ENCODE peak calls at places on chromosomes 16 and 17, in ten cellular contexts. R, K, L, W, O, N, Q, J, C and V are unnamed samples.

GRCh38 chr16:2253293-2253692 is 1.9 kb upstream of the ECI1 start:
- DNase-seq in L (no peak), N (no peak), C (no peak), O (no peak), K (no peak), J (no peak), Q (no peak), R (no peak), W (no peak), V (no peak)

GRCh38 chr16:87201052-87201451 is 116.1 kb downstream of the C16orf95 start:
- DNase-seq in C (peak), O (peak), R (no peak), W (no peak), N (peak), J (no peak), L (peak), K (no peak), Q (no peak), V (no peak)

GRCh38 chr17:57915980-57916757 is 39.0 kb downstream of the CUEDC1 start:
- DNase-seq in L (no peak), J (no peak), N (no peak), O (no peak), C (no peak), W (no peak), R (no peak), Q (no peak), K (no peak), V (no peak)

GRCh38 chr17:62627904-62628603 is 584 bp downstream of the MRC2 start:
- DNase-seq in R (no peak), C (no peak), N (peak), K (no peak), O (peak), Q (peak), J (no peak), W (no peak), L (peak), V (no peak)

GRCh38 chr17:12070561-12070960 is 49.9 kb downstream of the MAP2K4 start:
- DNase-seq in C (no peak), W (no peak), N (no peak), J (no peak), K (no peak), L (peak), R (no peak), O (peak), Q (no peak), V (no peak)

GRCh38 chr16:85523602-85524364 is 89.3 kb upstream of the GSE1 start:
- DNase-seq in W (no peak), C (no peak), J (no peak), N (no peak), K (no peak), R (no peak), Q (no peak), O (peak), L (peak), V (no peak)

GRCh38 chr16:55542459-55543082 is 23.9 kb upstream of the CAPNS2 start:
- DNase-seq in N (peak), J (no peak), R (no peak), C (no peak), O (peak), W (no peak), L (peak), K (no peak), Q (no peak), V (no peak)

GRCh38 chr17:31008374-31009035 is 37.7 kb downstream of the RNF135 start:
- DNase-seq in J (peak), N (peak), Q (peak), L (peak), O (peak), R (no peak), C (no peak), K (peak), W (no peak), V (peak)

GRCh38 chr16:29994613-29995329 is 646 bp downstream of the HIRIP3 start:
- DNase-seq in R (no peak), K (no peak), Q (no peak), N (peak), W (no peak), O (peak), J (peak), L (peak), C (no peak), V (peak)

GRCh38 chr16:53159781-53160436 is 105.1 kb downstream of the CHD9 start:
- DNase-seq in K (peak), R (peak), L (peak), C (no peak), W (no peak), Q (peak), J (no peak), N (peak), O (peak), V (no peak)

GRCh38 chr16:85514601-85515318 is 98.4 kb upstream of the GSE1 start:
- DNase-seq in O (peak), L (peak), C (peak), J (no peak), K (no peak), Q (no peak), W (no peak), R (peak), N (no peak), V (no peak)

GRCh38 chr17:7974638-7975131 is 27.7 kb upstream of the GUCY2D start:
- DNase-seq in R (no peak), C (no peak), L (no peak), J (no peak), Q (no peak), K (no peak), W (no peak), O (no peak), N (no peak), V (no peak)

GRCh38 chr17:55635253-55635766 is 87.4 kb downstream of the TMEM100 start:
- DNase-seq in N (peak), J (no peak), C (no peak), L (no peak), R (no peak), K (no peak), Q (no peak), O (no peak), W (no peak), V (no peak)

GRCh38 chr16:30085820-30086219 is 5.9 kb downstream of the TBX6 start:
- DNase-seq in K (no peak), C (no peak), W (no peak), Q (no peak), J (no peak), R (no peak), L (no peak), N (no peak), O (no peak), V (no peak)

GRCh38 chr17:6392609-6393367 is 42.1 kb downstream of the AIPL1 start:
- DNase-seq in K (no peak), O (no peak), W (no peak), N (no peak), Q (no peak), L (peak), J (no peak), C (no peak), R (no peak), V (no peak)

GRCh38 chr17:82718986-82719685 is 2.6 kb downstream of the FN3KRP start:
- DNase-seq in C (no peak), W (no peak), N (no peak), K (no peak), Q (no peak), R (no peak), O (no peak), J (peak), L (no peak), V (no peak)

GRCh38 chr16:88533381-88533831 is 36.8 kb upstream of the ZC3H18 start:
- DNase-seq in W (no peak), K (no peak), C (no peak), J (no peak), L (peak), Q (no peak), N (no peak), O (peak), R (no peak), V (no peak)

GRCh38 chr17:979539-980405 is at the start of gene NXN:
- DNase-seq in C (peak), J (peak), O (peak), N (peak), K (peak), L (peak), W (peak), R (no peak), Q (peak), V (peak)

GRCh38 chr17:37478187-37478586 is 11.5 kb upstream of the DUSP14 start:
- DNase-seq in Q (no peak), W (no peak), J (no peak), O (no peak), L (no peak), R (no peak), C (peak), K (no peak), N (no peak), V (no peak)

GRCh38 chr17:78679495-78680395 is 102.3 kb downstream of the CYTH1 start:
- DNase-seq in O (no peak), C (no peak), L (no peak), W (no peak), Q (no peak), R (no peak), K (no peak), J (no peak), N (no peak), V (no peak)

GRCh38 chr16:76222853-76223252 is 54.3 kb upstream of the CNTNAP4 start:
- DNase-seq in K (no peak), O (no peak), N (no peak), W (no peak), R (no peak), C (no peak), Q (no peak), J (no peak), L (no peak), V (no peak)

GRCh38 chr17:65027305-65027704 is 29.2 kb downstream of the GNA13 start:
- DNase-seq in L (peak), Q (peak), N (peak), W (no peak), C (no peak), J (no peak), O (peak), K (no peak), R (peak), V (peak)

GRCh38 chr17:45318561-45319230 is 1.9 kb upstream of the MAP3K14 start:
- DNase-seq in J (no peak), W (no peak), N (no peak), Q (no peak), K (no peak), C (no peak), R (no peak), O (no peak), L (no peak), V (no peak)

GRCh38 chr17:55391764-55392467 is 29.7 kb downstream of the MMD start:
- DNase-seq in R (no peak), C (no peak), O (no peak), K (no peak), L (no peak), N (no peak), J (no peak), W (no peak), Q (no peak), V (no peak)

GRCh38 chr17:50177983-50178834 is 12.4 kb downstream of the SGCA start:
- DNase-seq in Q (peak), C (peak), W (peak), O (peak), K (peak), J (peak), R (peak), L (peak), N (peak), V (peak)

GRCh38 chr16:57531635-57532220 is 4.6 kb downstream of the CCDC102A start:
- DNase-seq in N (no peak), O (no peak), L (no peak), W (no peak), C (no peak), Q (no peak), J (no peak), K (no peak), R (no peak), V (no peak)

GRCh38 chr16:2751577-2752034 is 832 bp upstream of the SRRM2 start:
- DNase-seq in K (no peak), R (peak), W (no peak), J (peak), O (no peak), Q (no peak), L (peak), N (no peak), C (no peak), V (no peak)

GRCh38 chr16:15494231-15494630 is 59.8 kb downstream of the BMERB1 start:
- DNase-seq in C (no peak), K (no peak), N (no peak), J (no peak), W (no peak), L (peak), R (peak), O (peak), Q (no peak), V (no peak)

GRCh38 chr17:10105513-10106001 is 92.8 kb downstream of the GAS7 start:
- DNase-seq in W (no peak), N (no peak), R (no peak), J (no peak), L (peak), C (no peak), O (no peak), Q (no peak), K (no peak), V (no peak)

GRCh38 chr17:71329310-71330098 is 791.3 kb upstream of the SOX9 start:
- DNase-seq in K (no peak), C (no peak), O (no peak), J (no peak), Q (no peak), L (peak), N (no peak), R (no peak), W (no peak), V (no peak)

GRCh38 chr17:28008526-28008925 is 34.0 kb upstream of the NLK start:
- DNase-seq in K (peak), O (peak), N (peak), W (no peak), C (no peak), L (peak), R (peak), Q (no peak), J (no peak), V (no peak)

GRCh38 chr16:4944333-4945281 is 7.7 kb upstream of the PPL start:
- DNase-seq in N (peak), L (peak), J (peak), K (no peak), R (peak), W (peak), O (peak), C (peak), Q (no peak), V (no peak)
- H3K27ac ChIP-seq in N (peak), L (peak), J (peak), K (no peak), R (peak), W (peak), O (peak), C (no peak), Q (no peak), V (no peak)

DNA sequence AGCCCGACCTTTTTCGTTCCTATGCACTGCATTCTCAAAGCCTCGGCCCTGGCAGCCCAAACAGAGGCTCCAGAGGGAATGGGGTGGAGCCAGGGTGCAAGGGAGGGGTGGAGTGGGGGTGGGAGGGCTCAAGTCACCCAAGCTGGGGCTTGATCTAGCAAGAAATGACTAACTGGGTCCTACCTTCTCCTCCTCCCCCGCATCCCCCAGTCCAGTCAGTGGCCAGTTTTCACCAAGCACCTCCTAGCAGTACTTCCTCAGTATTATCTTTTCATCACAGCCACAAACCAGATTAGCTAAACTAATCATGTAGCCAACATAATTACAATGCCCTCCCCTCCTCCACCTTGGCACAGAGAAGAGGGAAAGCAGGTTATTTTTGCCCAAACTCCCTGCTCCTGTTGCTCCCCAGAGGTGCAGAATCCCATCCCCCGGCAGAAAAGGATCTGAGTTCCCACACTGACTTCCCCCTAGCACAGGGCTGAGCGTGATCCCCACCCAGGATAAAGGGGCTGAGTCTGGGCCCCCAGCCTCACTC is 2.2 kb downstream of the JUP start:
- DNase-seq in K (no peak), R (peak), J (no peak), C (no peak), N (peak), L (peak), O (peak), Q (no peak), W (no peak), V (no peak)
- H3K27ac ChIP-seq in K (no peak), R (peak), J (peak), C (no peak), N (no peak), L (no peak), O (no peak), Q (peak), W (peak), V (no peak)

DNA sequence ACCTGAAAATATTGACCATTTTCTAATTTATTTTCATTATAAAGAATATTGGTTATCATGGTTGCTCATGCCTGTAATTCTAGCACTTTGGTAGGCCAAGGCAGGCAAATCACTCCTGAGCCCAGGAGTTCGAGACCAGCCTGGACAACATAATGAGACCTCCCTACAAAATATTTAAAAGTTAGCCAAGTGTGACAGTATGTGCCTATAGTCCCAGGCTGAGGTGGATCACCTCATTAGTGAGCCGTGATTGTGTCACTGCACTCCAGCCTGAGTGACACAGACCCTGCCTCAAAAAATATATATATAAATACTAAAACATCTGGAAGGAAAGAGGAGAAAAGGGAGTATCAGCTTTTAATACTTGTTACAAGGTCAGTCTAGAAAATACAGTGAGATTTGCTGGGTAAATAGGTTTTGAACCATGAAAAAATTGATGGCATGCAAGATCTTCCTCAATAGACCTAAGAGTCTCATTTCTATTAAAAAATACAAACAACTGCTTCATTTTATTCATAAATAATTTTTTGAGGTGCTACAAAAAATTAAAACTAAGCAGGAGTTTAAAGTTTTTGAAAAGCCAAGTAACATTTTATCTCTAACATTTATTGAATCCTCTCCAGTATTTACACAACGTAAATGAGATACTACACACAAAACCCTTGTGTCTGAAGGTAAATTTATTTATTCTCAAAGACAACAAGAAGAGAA is 47.7 kb downstream of the TUBD1 start:
- DNase-seq in C (no peak), Q (no peak), N (peak), L (peak), K (no peak), R (no peak), W (no peak), J (no peak), O (peak), V (no peak)
- H3K27ac ChIP-seq in C (no peak), Q (no peak), N (peak), L (peak), K (peak), R (peak), W (peak), J (peak), O (peak), V (no peak)

DNA sequence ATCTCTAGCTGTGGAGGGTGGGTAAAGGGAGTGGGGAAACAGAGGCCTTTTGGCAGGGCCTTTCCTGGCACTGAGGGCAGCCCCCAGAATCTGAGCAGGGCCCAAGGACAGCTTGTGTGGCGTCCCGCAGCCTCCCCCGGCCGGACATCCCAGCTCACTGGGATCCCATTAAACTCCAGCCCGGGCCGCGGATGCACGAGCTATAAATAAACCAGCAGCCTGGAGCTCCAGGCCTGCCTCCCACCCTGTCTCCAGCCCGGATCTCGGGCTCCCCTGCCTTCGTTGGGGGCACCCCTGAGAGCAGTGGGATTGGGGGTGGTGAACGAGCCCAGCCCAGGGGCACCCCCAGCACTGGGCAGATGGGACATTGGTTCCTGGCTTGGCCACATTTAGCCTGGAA is 13.8 kb upstream of the AATK start:
- DNase-seq in L (no peak), Q (no peak), K (no peak), W (no peak), C (no peak), O (no peak), N (no peak), R (no peak), J (no peak), V (no peak)
- H3K27ac ChIP-seq in L (no peak), Q (no peak), K (no peak), W (no peak), C (no peak), O (no peak), N (no peak), R (no peak), J (no peak), V (no peak)

GRCh38 chr16:14037960-14038359 is 33.2 kb upstream of the MRTFB start:
- DNase-seq in W (no peak), C (no peak), R (no peak), L (no peak), K (no peak), Q (no peak), N (no peak), O (no peak), J (no peak), V (no peak)

GRCh38 chr16:14043278-14043677 is 27.8 kb upstream of the MRTFB start:
- DNase-seq in O (no peak), K (no peak), R (no peak), J (no peak), C (no peak), W (no peak), Q (no peak), L (no peak), N (no peak), V (no peak)

GRCh38 chr16:14042706-14043105 is 28.4 kb upstream of the MRTFB start:
- DNase-seq in L (no peak), W (no peak), R (no peak), K (no peak), Q (no peak), N (peak), O (no peak), J (no peak), C (no peak), V (no peak)

GRCh38 chr16:14041164-14041563 is 30.0 kb upstream of the MRTFB start:
- DNase-seq in O (no peak), R (no peak), C (no peak), W (no peak), K (peak), Q (no peak), J (no peak), L (no peak), N (peak), V (no peak)

GRCh38 chr16:14043793-14044192 is 27.3 kb upstream of the MRTFB start:
- DNase-seq in R (no peak), L (no peak), Q (no peak), O (no peak), W (no peak), C (no peak), K (no peak), J (no peak), N (no peak), V (no peak)
- H3K27ac ChIP-seq in R (no peak), L (no peak), Q (no peak), O (no peak), W (peak), C (no peak), K (no peak), J (no peak), N (peak), V (no peak)

GRCh38 chr16:4093495-4094137 is 22.6 kb downstream of the ADCY9 start:
- DNase-seq in K (no peak), W (no peak), C (no peak), O (peak), Q (no peak), J (no peak), R (no peak), N (no peak), L (no peak), V (no peak)
- H3K27ac ChIP-seq in K (no peak), W (peak), C (no peak), O (no peak), Q (no peak), J (no peak), R (no peak), N (no peak), L (no peak), V (no peak)

GRCh38 chr17:4558311-4558972 is 1.9 kb downstream of the GGT6 start:
- DNase-seq in R (no peak), W (no peak), O (no peak), C (no peak), L (no peak), J (no peak), Q (no peak), N (no peak), K (no peak), V (no peak)
- H3K27ac ChIP-seq in R (no peak), W (no peak), O (no peak), C (no peak), L (no peak), J (no peak), Q (no peak), N (no peak), K (no peak), V (no peak)